ENCODE peak calls at places on chromosome 13, in nine cellular contexts. H is naive thymus-derived CD8-positive, alpha-beta T cell; W is CMK; U is nephron progenitor cell; S is NAMALWA; D is germinal center; I is cardiac muscle cell; C is HL-60; R is dorsolateral prefrontal cortex. Y is an unnamed sample.

GRCh38 chr13:44024496-44025155 is 144.9 kb downstream of the LACC1 start:
- DNase-seq in H (no peak), W (no peak), U (no peak), S (no peak), D (no peak), I (peak), C (no peak), R (no peak), Y (no peak)

GRCh38 chr13:28384789-28385188 is 110.1 kb downstream of the FLT1 start:
- DNase-seq in H (no peak), W (no peak), U (no peak), S (no peak), D (no peak), I (no peak), C (no peak), R (no peak), Y (no peak)

GRCh38 chr13:28140433-28141125 is 2.2 kb downstream of the PAN3 start:
- DNase-seq in H (no peak), W (no peak), U (no peak), S (no peak), D (no peak), I (no peak), C (no peak), R (no peak), Y (no peak)

GRCh38 chr13:41520016-41520698 is 62.8 kb downstream of the RGCC start:
- DNase-seq in H (no peak), W (no peak), U (no peak), S (no peak), D (no peak), I (no peak), C (peak), R (no peak), Y (no peak)

GRCh38 chr13:43303040-43303729 is 279.8 kb downstream of the DNAJC15 start:
- DNase-seq in H (no peak), W (no peak), U (peak), S (peak), D (no peak), I (peak), C (peak), R (peak), Y (peak)

GRCh38 chr13:24631922-24632321 is 48.3 kb upstream of the ATP12A start:
- DNase-seq in H (no peak), W (no peak), U (no peak), S (no peak), D (no peak), I (no peak), C (no peak), R (no peak), Y (no peak)

GRCh38 chr13:104796581-104796980 is 1730.4 kb upstream of the SLC10A2 start:
- DNase-seq in H (no peak), W (no peak), U (no peak), S (no peak), D (no peak), I (no peak), C (no peak), R (no peak), Y (no peak)

GRCh38 chr13:44199627-44200207 is 173.9 kb upstream of the SERP2 start:
- DNase-seq in H (no peak), W (no peak), U (no peak), S (no peak), D (no peak), I (no peak), C (no peak), R (no peak), Y (no peak)

GRCh38 chr13:30623392-30623791 is 5.7 kb downstream of the USPL1 start:
- DNase-seq in H (no peak), W (no peak), U (no peak), S (no peak), D (no peak), I (peak), C (no peak), R (no peak), Y (no peak)

GRCh38 chr13:91659583-91660415 is 261.4 kb downstream of the GPC5 start:
- DNase-seq in H (no peak), W (no peak), U (no peak), S (no peak), D (no peak), I (no peak), C (no peak), R (peak), Y (no peak)

GRCh38 chr13:25345555-25345954 is 26.2 kb upstream of the ATP8A2 start:
- DNase-seq in H (no peak), W (no peak), U (no peak), S (no peak), D (no peak), I (no peak), C (no peak), R (no peak), Y (no peak)

GRCh38 chr13:106533940-106534843 is 1.3 kb downstream of the EFNB2 start:
- DNase-seq in H (peak), W (no peak), U (peak), S (no peak), D (peak), I (peak), C (peak), R (peak), Y (peak)

GRCh38 chr13:112782433-112783010 is 92.7 kb downstream of the ATP11A start:
- DNase-seq in H (no peak), W (no peak), U (no peak), S (no peak), D (no peak), I (no peak), C (no peak), R (no peak), Y (no peak)

GRCh38 chr13:26784704-26785639 is 24.4 kb upstream of the GPR12 start:
- DNase-seq in H (peak), W (no peak), U (peak), S (peak), D (peak), I (no peak), C (peak), R (no peak), Y (no peak)

GRCh38 chr13:25652764-25653163 is 281.0 kb downstream of the ATP8A2 start:
- DNase-seq in H (no peak), W (no peak), U (no peak), S (no peak), D (no peak), I (no peak), C (no peak), R (no peak), Y (no peak)

GRCh38 chr13:40764587-40765403 is 6.2 kb downstream of the MRPS31 start:
- DNase-seq in H (no peak), W (no peak), U (no peak), S (no peak), D (no peak), I (no peak), C (no peak), R (no peak), Y (no peak)

GRCh38 chr13:67383358-67383757 is 153.2 kb upstream of the PCDH9 start:
- DNase-seq in H (no peak), W (no peak), U (no peak), S (peak), D (no peak), I (peak), C (no peak), R (no peak), Y (no peak)

GRCh38 chr13:113176292-113176691 is 17.8 kb downstream of the PROZ start:
- DNase-seq in H (no peak), W (peak), U (no peak), S (no peak), D (no peak), I (no peak), C (peak), R (no peak), Y (no peak)